ENCODE peak calls at places on chromosomes 11 and 22, in nine cellular contexts. One of them, this sample, is unnamed.

GRCh38 chr11:134668076-134668475 is 256.0 kb upstream of the B3GAT1 start:
- DNase-seq in ureter: peak
- DNase-seq in Calu3: no peak
- DNase-seq in EH: no peak
- DNase-seq in HEK293T: no peak
- DNase-seq in cardiac septum: no peak
- DNase-seq in foreskin keratinocyte: no peak
- DNase-seq in GM12891: no peak
- DNase-seq in myocyte: no peak
- DNase-seq in this sample: no peak

GRCh38 chr11:66371627-66372415 is at the start of gene SLC29A2:
- DNase-seq in ureter: peak
- DNase-seq in Calu3: peak
- DNase-seq in EH: peak
- DNase-seq in HEK293T: peak
- DNase-seq in cardiac septum: peak
- DNase-seq in foreskin keratinocyte: peak
- DNase-seq in GM12891: peak
- DNase-seq in myocyte: peak
- DNase-seq in this sample: peak

GRCh38 chr11:110112457-110112856 is 19.3 kb downstream of the ZC3H12C start:
- DNase-seq in ureter: no peak
- DNase-seq in Calu3: no peak
- DNase-seq in EH: no peak
- DNase-seq in HEK293T: no peak
- DNase-seq in cardiac septum: no peak
- DNase-seq in foreskin keratinocyte: no peak
- DNase-seq in GM12891: no peak
- DNase-seq in myocyte: no peak
- DNase-seq in this sample: no peak

GRCh38 chr11:2931771-2932738 is 2.8 kb upstream of the PHLDA2 start:
- DNase-seq in ureter: no peak
- DNase-seq in Calu3: no peak
- DNase-seq in EH: no peak
- DNase-seq in HEK293T: no peak
- DNase-seq in cardiac septum: peak
- DNase-seq in foreskin keratinocyte: no peak
- DNase-seq in GM12891: no peak
- DNase-seq in myocyte: no peak
- DNase-seq in this sample: no peak

GRCh38 chr11:84106560-84106959 is 820.4 kb upstream of the CCDC90B start:
- DNase-seq in ureter: no peak
- DNase-seq in Calu3: no peak
- DNase-seq in EH: no peak
- DNase-seq in HEK293T: no peak
- DNase-seq in cardiac septum: no peak
- DNase-seq in foreskin keratinocyte: no peak
- DNase-seq in GM12891: no peak
- DNase-seq in myocyte: no peak
- DNase-seq in this sample: no peak

GRCh38 chr11:34433899-34434298 is 4.8 kb upstream of the CAT start:
- DNase-seq in ureter: no peak
- DNase-seq in Calu3: no peak
- DNase-seq in EH: no peak
- DNase-seq in HEK293T: no peak
- DNase-seq in cardiac septum: no peak
- DNase-seq in foreskin keratinocyte: no peak
- DNase-seq in GM12891: no peak
- DNase-seq in myocyte: no peak
- DNase-seq in this sample: no peak

GRCh38 chr11:70364198-70364597 is 34.1 kb upstream of the CTTN start:
- DNase-seq in ureter: peak
- DNase-seq in Calu3: no peak
- DNase-seq in EH: no peak
- DNase-seq in HEK293T: no peak
- DNase-seq in cardiac septum: no peak
- DNase-seq in foreskin keratinocyte: no peak
- DNase-seq in GM12891: no peak
- DNase-seq in myocyte: no peak
- DNase-seq in this sample: no peak

GRCh38 chr11:66950113-66950535 is 8.1 kb downstream of the PC start:
- DNase-seq in ureter: no peak
- DNase-seq in Calu3: peak
- DNase-seq in EH: peak
- DNase-seq in HEK293T: peak
- DNase-seq in cardiac septum: no peak
- DNase-seq in foreskin keratinocyte: peak
- DNase-seq in GM12891: no peak
- DNase-seq in myocyte: peak
- DNase-seq in this sample: peak

GRCh38 chr11:65013130-65013691 is 749 bp upstream of the ARL2 start:
- DNase-seq in ureter: peak
- DNase-seq in Calu3: peak
- DNase-seq in EH: peak
- DNase-seq in HEK293T: peak
- DNase-seq in cardiac septum: peak
- DNase-seq in foreskin keratinocyte: peak
- DNase-seq in GM12891: peak
- DNase-seq in myocyte: no peak
- DNase-seq in this sample: peak

GRCh38 chr11:116190861-116191260 is 581.9 kb downstream of the BUD13 start:
- DNase-seq in ureter: no peak
- DNase-seq in Calu3: no peak
- DNase-seq in EH: no peak
- DNase-seq in HEK293T: no peak
- DNase-seq in cardiac septum: peak
- DNase-seq in foreskin keratinocyte: no peak
- DNase-seq in GM12891: no peak
- DNase-seq in myocyte: no peak
- DNase-seq in this sample: no peak

GRCh38 chr11:129704831-129705230 is 110.8 kb upstream of the TMEM45B start:
- DNase-seq in ureter: no peak
- DNase-seq in Calu3: peak
- DNase-seq in EH: no peak
- DNase-seq in HEK293T: no peak
- DNase-seq in cardiac septum: no peak
- DNase-seq in foreskin keratinocyte: no peak
- DNase-seq in GM12891: no peak
- DNase-seq in myocyte: no peak
- DNase-seq in this sample: no peak

GRCh38 chr11:95793111-95793510 is 2.8 kb downstream of the CEP57 start:
- DNase-seq in ureter: no peak
- DNase-seq in Calu3: no peak
- DNase-seq in EH: no peak
- DNase-seq in HEK293T: no peak
- DNase-seq in cardiac septum: no peak
- DNase-seq in foreskin keratinocyte: no peak
- DNase-seq in GM12891: no peak
- DNase-seq in myocyte: no peak
- DNase-seq in this sample: no peak

GRCh38 chr11:126112547-126112946 is 49.9 kb upstream of the CDON start:
- DNase-seq in ureter: no peak
- DNase-seq in Calu3: no peak
- DNase-seq in EH: peak
- DNase-seq in HEK293T: no peak
- DNase-seq in cardiac septum: no peak
- DNase-seq in foreskin keratinocyte: no peak
- DNase-seq in GM12891: no peak
- DNase-seq in myocyte: peak
- DNase-seq in this sample: no peak

GRCh38 chr11:3710485-3711259 is 39.5 kb upstream of the CHRNA10 start:
- DNase-seq in ureter: no peak
- DNase-seq in Calu3: no peak
- DNase-seq in EH: peak
- DNase-seq in HEK293T: no peak
- DNase-seq in cardiac septum: no peak
- DNase-seq in foreskin keratinocyte: no peak
- DNase-seq in GM12891: no peak
- DNase-seq in myocyte: no peak
- DNase-seq in this sample: no peak

GRCh38 chr11:134047586-134047999 is 21.3 kb upstream of the JAM3 start:
- DNase-seq in ureter: peak
- DNase-seq in Calu3: no peak
- DNase-seq in EH: peak
- DNase-seq in HEK293T: no peak
- DNase-seq in cardiac septum: peak
- DNase-seq in foreskin keratinocyte: no peak
- DNase-seq in GM12891: no peak
- DNase-seq in myocyte: peak
- DNase-seq in this sample: peak

GRCh38 chr22:19526702-19527111 is 2.5 kb upstream of the CLDN5 start:
- DNase-seq in ureter: no peak
- DNase-seq in Calu3: no peak
- DNase-seq in EH: no peak
- DNase-seq in HEK293T: peak
- DNase-seq in cardiac septum: peak
- DNase-seq in foreskin keratinocyte: no peak
- DNase-seq in GM12891: no peak
- DNase-seq in myocyte: no peak
- DNase-seq in this sample: no peak

GRCh38 chr11:119262668-119263351 is 54.1 kb downstream of the MCAM start:
- DNase-seq in ureter: no peak
- DNase-seq in Calu3: no peak
- DNase-seq in EH: peak
- DNase-seq in HEK293T: no peak
- DNase-seq in cardiac septum: no peak
- DNase-seq in foreskin keratinocyte: peak
- DNase-seq in GM12891: no peak
- DNase-seq in myocyte: peak
- DNase-seq in this sample: no peak

GRCh38 chr11:13343067-13343466 is 65.5 kb downstream of the BMAL1 start:
- DNase-seq in ureter: no peak
- DNase-seq in Calu3: no peak
- DNase-seq in EH: no peak
- DNase-seq in HEK293T: no peak
- DNase-seq in cardiac septum: no peak
- DNase-seq in foreskin keratinocyte: no peak
- DNase-seq in GM12891: no peak
- DNase-seq in myocyte: no peak
- DNase-seq in this sample: no peak

GRCh38 chr11:17612221-17613188 is 65.4 kb downstream of the OTOG start:
- DNase-seq in ureter: no peak
- DNase-seq in Calu3: no peak
- DNase-seq in EH: no peak
- DNase-seq in HEK293T: no peak
- DNase-seq in cardiac septum: no peak
- DNase-seq in foreskin keratinocyte: no peak
- DNase-seq in GM12891: no peak
- DNase-seq in myocyte: no peak
- DNase-seq in this sample: no peak

GRCh38 chr11:23897453-23898289 is 599.2 kb upstream of the LUZP2 start:
- DNase-seq in ureter: no peak
- DNase-seq in Calu3: no peak
- DNase-seq in EH: peak
- DNase-seq in HEK293T: no peak
- DNase-seq in cardiac septum: no peak
- DNase-seq in foreskin keratinocyte: peak
- DNase-seq in GM12891: no peak
- DNase-seq in myocyte: peak
- DNase-seq in this sample: no peak

GRCh38 chr11:83464181-83464580 is 178.0 kb upstream of the CCDC90B start:
- DNase-seq in ureter: no peak
- DNase-seq in Calu3: no peak
- DNase-seq in EH: no peak
- DNase-seq in HEK293T: no peak
- DNase-seq in cardiac septum: no peak
- DNase-seq in foreskin keratinocyte: no peak
- DNase-seq in GM12891: no peak
- DNase-seq in myocyte: no peak
- DNase-seq in this sample: no peak

GRCh38 chr11:112806256-112806655 is 155.0 kb upstream of the NCAM1 start:
- DNase-seq in ureter: no peak
- DNase-seq in Calu3: no peak
- DNase-seq in EH: no peak
- DNase-seq in HEK293T: no peak
- DNase-seq in cardiac septum: no peak
- DNase-seq in foreskin keratinocyte: no peak
- DNase-seq in GM12891: no peak
- DNase-seq in myocyte: no peak
- DNase-seq in this sample: no peak

GRCh38 chr11:116255234-116255953 is 517.4 kb downstream of the BUD13 start:
- DNase-seq in ureter: no peak
- DNase-seq in Calu3: no peak
- DNase-seq in EH: no peak
- DNase-seq in HEK293T: no peak
- DNase-seq in cardiac septum: no peak
- DNase-seq in foreskin keratinocyte: no peak
- DNase-seq in GM12891: no peak
- DNase-seq in myocyte: no peak
- DNase-seq in this sample: no peak

GRCh38 chr11:1235615-1236315 is 12.9 kb downstream of the MUC5B start:
- DNase-seq in ureter: no peak
- DNase-seq in Calu3: no peak
- DNase-seq in EH: no peak
- DNase-seq in HEK293T: no peak
- DNase-seq in cardiac septum: peak
- DNase-seq in foreskin keratinocyte: no peak
- DNase-seq in GM12891: no peak
- DNase-seq in myocyte: no peak
- DNase-seq in this sample: peak

GRCh38 chr11:61076506-61077304 is 25.6 kb upstream of the CD5 start:
- DNase-seq in ureter: no peak
- DNase-seq in Calu3: no peak
- DNase-seq in EH: no peak
- DNase-seq in HEK293T: no peak
- DNase-seq in cardiac septum: peak
- DNase-seq in foreskin keratinocyte: no peak
- DNase-seq in GM12891: no peak
- DNase-seq in myocyte: no peak
- DNase-seq in this sample: no peak

GRCh38 chr11:72439455-72439854 is 5.1 kb upstream of the CLPB start:
- DNase-seq in ureter: no peak
- DNase-seq in Calu3: no peak
- DNase-seq in EH: peak
- DNase-seq in HEK293T: no peak
- DNase-seq in cardiac septum: no peak
- DNase-seq in foreskin keratinocyte: peak
- DNase-seq in GM12891: no peak
- DNase-seq in myocyte: peak
- DNase-seq in this sample: no peak

GRCh38 chr22:21855715-21856114 is 11.7 kb downstream of the MAPK1 start:
- DNase-seq in ureter: no peak
- DNase-seq in Calu3: no peak
- DNase-seq in EH: no peak
- DNase-seq in HEK293T: no peak
- DNase-seq in cardiac septum: no peak
- DNase-seq in foreskin keratinocyte: no peak
- DNase-seq in GM12891: no peak
- DNase-seq in myocyte: no peak
- DNase-seq in this sample: no peak

GRCh38 chr22:30290679-30291333 is 1.5 kb upstream of the CASTOR1 start:
- DNase-seq in ureter: peak
- DNase-seq in Calu3: peak
- DNase-seq in EH: peak
- DNase-seq in HEK293T: no peak
- DNase-seq in cardiac septum: peak
- DNase-seq in foreskin keratinocyte: peak
- DNase-seq in GM12891: no peak
- DNase-seq in myocyte: peak
- DNase-seq in this sample: peak

GRCh38 chr11:130223291-130223971 is 63.8 kb downstream of the ST14 start:
- DNase-seq in ureter: no peak
- DNase-seq in Calu3: no peak
- DNase-seq in EH: no peak
- DNase-seq in HEK293T: no peak
- DNase-seq in cardiac septum: peak
- DNase-seq in foreskin keratinocyte: no peak
- DNase-seq in GM12891: no peak
- DNase-seq in myocyte: no peak
- DNase-seq in this sample: no peak

GRCh38 chr11:55342901-55343300 is at the start of gene OR4A16:
- DNase-seq in ureter: no peak
- DNase-seq in Calu3: no peak
- DNase-seq in EH: no peak
- DNase-seq in HEK293T: no peak
- DNase-seq in cardiac septum: no peak
- DNase-seq in foreskin keratinocyte: no peak
- DNase-seq in GM12891: no peak
- DNase-seq in myocyte: no peak
- DNase-seq in this sample: no peak

GRCh38 chr11:44994753-44995152 is 44.1 kb upstream of the TP53I11 start:
- DNase-seq in ureter: no peak
- DNase-seq in Calu3: no peak
- DNase-seq in EH: no peak
- DNase-seq in HEK293T: no peak
- DNase-seq in cardiac septum: no peak
- DNase-seq in foreskin keratinocyte: no peak
- DNase-seq in GM12891: no peak
- DNase-seq in myocyte: no peak
- DNase-seq in this sample: no peak

This sample was measured in iPS-NIHi11.